ENCODE peak calls at places on chromosomes 4 and X, in six cellular contexts. T is AG08396; W is CD8-positive, alpha-beta memory T cell; M is iris pigment epithelial cell; Q is DMS153; B is GM12892. K is an unnamed sample.

GRCh38 chr4:89248879-89249281 is 58.7 kb downstream of the GPRIN3 start:
- DNase-seq in W (no peak), Q (peak; percentile 69), T (no peak), M (no peak), B (no peak), K (no peak)

GRCh38 chrX:131987252-131987651 is 35.9 kb upstream of the STK26 start:
- DNase-seq in B (peak; percentile 5), M (no peak), W (no peak), T (no peak), Q (no peak), K (no peak)

GRCh38 chr4:184854673-184855072 is 28.9 kb upstream of the ACSL1 start:
- DNase-seq in Q (no peak), M (no peak), T (no peak), W (no peak), B (no peak), K (no peak)

GRCh38 chr4:37876156-37876555 is 14.7 kb upstream of the TBC1D1 start:
- DNase-seq in M (peak; percentile 36), B (no peak), W (no peak), T (no peak), Q (no peak), K (no peak)

GRCh38 chr4:1369484-1370079 is 22.6 kb downstream of the UVSSA start:
- DNase-seq in W (no peak), Q (no peak), T (no peak), M (no peak), B (no peak), K (no peak)

GRCh38 chr4:123477804-123478209 is 81.2 kb downstream of the SPRY1 start:
- DNase-seq in Q (no peak), T (no peak), B (no peak), W (peak; percentile 22), M (peak; percentile 36), K (peak; percentile 51)

GRCh38 chrX:20265726-20266681 is 705 bp downstream of the RPS6KA3 start:
- DNase-seq in W (peak; percentile 4), T (no peak), Q (no peak), B (peak; percentile 8), M (peak; percentile 28), K (peak; percentile 20)

GRCh38 chr4:147596976-147597375 is 20.2 kb upstream of the TMEM184C start:
- DNase-seq in M (peak; percentile 90), W (no peak), B (no peak), T (peak; percentile 66), Q (no peak), K (peak; percentile 70)

GRCh38 chr4:23728393-23728792 is 161.5 kb downstream of the PPARGC1A start:
- DNase-seq in M (peak; percentile 62), T (peak; percentile 58), W (no peak), B (no peak), Q (no peak), K (peak; percentile 83)

GRCh38 chr4:86220137-86220536 is 139.7 kb downstream of the MAPK10 start:
- DNase-seq in Q (no peak), M (peak; percentile 75), W (no peak), T (no peak), B (no peak), K (peak; percentile 24)

GRCh38 chr4:7347981-7348380 is 86.7 kb downstream of the PSAPL1 start:
- DNase-seq in B (no peak), M (peak; percentile 42), Q (no peak), W (no peak), T (peak; percentile 29), K (peak; percentile 81)

K was measured in AG20443.